ENCODE peak calls at places on chromosomes 16 and 17, in four cellular contexts. I is fibroblast of the aortic adventitia, C is AG10803, W is lower leg skin. A is an unnamed sample.

GRCh38 chr17:731943-732787 is at the start of gene TLCD3A:
- DNase-seq in C (peak), W (no peak), I (peak), A (peak)

GRCh38 chr17:39104046-39104445 is 47.4 kb downstream of the PLXDC1 start:
- DNase-seq in I (peak), C (no peak), W (no peak), A (no peak)

GRCh38 chr17:28745052-28745776 is 1.4 kb downstream of the TRAF4 start:
- DNase-seq in W (no peak), I (peak), C (peak), A (no peak)

GRCh38 chr16:20884240-20884556 is 16.0 kb downstream of the DCUN1D3 start:
- DNase-seq in W (no peak), I (peak), C (peak), A (no peak)

GRCh38 chr17:42340691-42341127 is 47.5 kb downstream of the STAT3 start:
- DNase-seq in I (no peak), W (no peak), C (no peak), A (no peak)

GRCh38 chr17:2034157-2034556 is 4.2 kb downstream of the DPH1 start:
- DNase-seq in I (peak), C (peak), W (no peak), A (no peak)

GRCh38 chr17:56136316-56136715 is 17.0 kb upstream of the ANKFN1 start:
- DNase-seq in C (peak), I (peak), W (no peak), A (no peak)

GRCh38 chr16:67516296-67517177 is 12.1 kb upstream of the RIPOR1 start:
- DNase-seq in W (no peak), I (peak), C (peak), A (no peak)

GRCh38 chr16:56348168-56349085 is 76.9 kb downstream of the AMFR start:
- DNase-seq in I (no peak), W (no peak), C (no peak), A (no peak)

GRCh38 chr17:3973498-3974137 is 9.4 kb upstream of the ATP2A3 start:
- DNase-seq in W (no peak), C (no peak), I (no peak), A (no peak)

GRCh38 chr17:2700491-2701141 is 10.9 kb downstream of the CLUH start:
- DNase-seq in I (no peak), W (no peak), C (no peak), A (peak)

GRCh38 chr16:49953090-49953489 is 71.9 kb upstream of the CNEP1R1 start:
- DNase-seq in C (no peak), I (no peak), W (no peak), A (no peak)

GRCh38 chr16:4940719-4941118 is 3.8 kb upstream of the PPL start:
- DNase-seq in I (no peak), W (no peak), C (no peak), A (no peak)

GRCh38 chr17:42784811-42785592 is 4.6 kb downstream of the WNK4 start:
- DNase-seq in I (no peak), C (no peak), W (no peak), A (no peak)

GRCh38 chr17:74569001-74569391 is 1.7 kb upstream of the CD300H start:
- DNase-seq in W (no peak), C (no peak), I (no peak), A (no peak)

GRCh38 chr17:3539881-3540540 is 17.6 kb downstream of the TRPV3 start:
- DNase-seq in C (no peak), I (no peak), W (no peak), A (no peak)

GRCh38 chr16:56370185-56370584 is 55.2 kb downstream of the AMFR start:
- DNase-seq in W (no peak), I (peak), C (peak), A (no peak)

GRCh38 chr17:1228752-1229353 is 41.4 kb upstream of the BHLHA9 start:
- DNase-seq in C (no peak), W (no peak), I (no peak), A (no peak)

GRCh38 chr17:75625813-75626486 is 7.3 kb upstream of the SMIM5 start:
- DNase-seq in C (no peak), W (no peak), I (peak), A (no peak)

GRCh38 chr16:82439678-82440293 is 187.0 kb upstream of the CDH13 start:
- DNase-seq in I (peak), C (peak), W (no peak), A (no peak)

GRCh38 chr17:73657473-73658116 is 13.3 kb upstream of the SDK2 start:
- DNase-seq in C (no peak), I (no peak), W (no peak), A (no peak)

GRCh38 chr17:27489045-27489715 is 32.9 kb downstream of the KSR1 start:
- DNase-seq in C (peak), W (peak), I (peak), A (peak)

GRCh38 chr16:75197522-75198134 is 9.3 kb downstream of the CTRB2 start:
- DNase-seq in W (no peak), I (no peak), C (no peak), A (no peak)

GRCh38 chr16:87305505-87306391 is 11.4 kb downstream of the C16orf95 start:
- DNase-seq in C (peak), I (no peak), W (no peak), A (no peak)

GRCh38 chr17:9356488-9356911 is 219.1 kb downstream of the STX8 start:
- DNase-seq in W (peak), I (no peak), C (no peak), A (no peak)

GRCh38 chr17:51085150-51085805 is 35.4 kb downstream of the SPAG9 start:
- DNase-seq in W (no peak), I (peak), C (peak), A (no peak)

GRCh38 chr16:77675464-77676324 is 46.6 kb upstream of the NUDT7 start:
- DNase-seq in I (peak), W (peak), C (peak), A (no peak)

GRCh38 chr16:88298882-88299745 is 83.6 kb upstream of the ZNF469 start:
- DNase-seq in C (peak), W (no peak), I (peak), A (no peak)

GRCh38 chr17:6642592-6642991 is 1.7 kb downstream of the TXNDC17 start:
- DNase-seq in W (no peak), C (peak), I (no peak), A (no peak)

GRCh38 chr17:77036841-77037381 is 103.9 kb upstream of the SEC14L1 start:
- DNase-seq in I (peak), C (no peak), W (no peak), A (no peak)

GRCh38 chr16:70661918-70662641 is 15.7 kb downstream of the IL34 start:
- DNase-seq in W (no peak), C (no peak), I (peak), A (peak)

GRCh38 chr17:49523706-49524472 is 28.8 kb downstream of the NGFR start:
- DNase-seq in I (no peak), C (no peak), W (peak), A (no peak)

GRCh38 chr17:2194778-2195417 is 108.7 kb downstream of the SMG6 start:
- DNase-seq in I (no peak), C (no peak), W (no peak), A (no peak)

GRCh38 chr17:33459078-33459940 is 166.2 kb upstream of the ASIC2 start:
- DNase-seq in C (no peak), I (no peak), W (no peak), A (no peak)

GRCh38 chr17:28928061-28928460 is 23.3 kb downstream of the PHF12 start:
- DNase-seq in W (no peak), I (peak), C (no peak), A (no peak)

GRCh38 chr16:80066805-80067580 is 466.5 kb upstream of the MAF start:
- DNase-seq in C (no peak), I (no peak), W (no peak), A (no peak)

GRCh38 chr16:69307091-69307490 is 4.1 kb upstream of the VPS4A start:
- DNase-seq in C (no peak), I (no peak), W (no peak), A (no peak)

GRCh38 chr17:46883871-46884270 is 32.5 kb downstream of the WNT9B start:
- DNase-seq in C (no peak), I (no peak), W (no peak), A (no peak)

GRCh38 chr17:46879101-46879500 is 27.7 kb downstream of the WNT9B start:
- DNase-seq in W (no peak), I (no peak), C (no peak), A (no peak)

GRCh38 chr17:46878055-46878454 is 26.7 kb downstream of the WNT9B start:
- DNase-seq in I (no peak), C (no peak), W (peak), A (no peak)

GRCh38 chr17:46882666-46883065 is 31.3 kb downstream of the WNT9B start:
- DNase-seq in I (no peak), C (no peak), W (no peak), A (no peak)

DNA sequence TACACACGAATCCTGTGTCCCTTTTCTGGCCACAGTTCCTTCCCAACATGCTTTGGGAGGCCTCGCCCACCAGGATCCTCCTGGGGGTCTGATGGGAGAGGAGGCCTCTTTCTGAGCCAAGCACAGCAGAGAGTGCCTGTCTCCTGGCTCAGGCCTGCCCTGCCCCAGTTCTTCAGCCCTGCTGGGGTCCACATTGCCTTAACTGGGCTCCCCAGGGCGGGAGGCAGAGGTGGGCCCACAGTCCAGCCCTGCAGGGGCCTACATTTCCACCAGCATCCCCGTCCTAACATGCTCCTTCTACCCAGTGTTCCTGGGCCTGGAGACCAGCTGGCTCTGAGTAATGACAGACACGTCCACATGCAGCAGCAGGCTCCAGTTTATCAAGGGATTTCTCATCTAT is 29.6 kb downstream of the WNT9B start:
- DNase-seq in I (no peak), W (no peak), C (no peak), A (no peak)
- H3K4me3 ChIP-seq in I (no peak), W (no peak), C (no peak), A (no peak)

GRCh38 chr16:54414671-54415070 is 128.1 kb upstream of the IRX3 start:
- DNase-seq in C (no peak), W (no peak), I (no peak), A (no peak)

GRCh38 chr16:54409982-54410381 is 123.4 kb upstream of the IRX3 start:
- DNase-seq in I (no peak), W (no peak), C (no peak), A (no peak)

GRCh38 chr16:54412777-54413455 is 126.3 kb upstream of the IRX3 start:
- DNase-seq in I (no peak), W (no peak), C (no peak), A (no peak)

GRCh38 chr16:54407596-54407995 is 121.0 kb upstream of the IRX3 start:
- DNase-seq in I (peak), W (no peak), C (peak), A (no peak)

DNA sequence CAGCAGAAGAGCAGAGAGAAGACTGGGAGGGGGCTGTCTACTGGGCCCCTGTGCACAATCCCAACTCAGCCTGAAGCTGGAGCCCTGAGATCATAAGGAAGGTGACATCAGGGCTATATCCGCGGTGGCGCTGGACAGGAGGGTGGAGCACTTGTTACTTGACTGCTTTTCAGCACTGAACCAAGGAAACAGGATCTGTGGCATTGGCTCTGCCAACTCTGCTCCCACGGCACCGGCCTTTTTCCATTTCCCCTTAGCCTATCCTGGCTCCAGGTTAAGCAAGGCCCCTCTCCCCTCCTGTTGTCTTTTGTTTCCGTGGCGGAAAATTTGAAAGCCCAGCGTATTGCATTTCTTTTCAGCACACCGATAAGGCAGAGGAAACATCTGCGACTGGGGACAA is 125.0 kb upstream of the IRX3 start:
- DNase-seq in W (no peak), I (no peak), C (no peak), A (no peak)
- H3K4me3 ChIP-seq in W (no peak), I (no peak), C (no peak), A (no peak)

GRCh38 chr16:85448557-85449194 is 164.4 kb upstream of the GSE1 start:
- DNase-seq in C (no peak), I (no peak), W (no peak), A (no peak)
- H3K4me3 ChIP-seq in C (no peak), I (no peak), W (no peak), A (no peak)

DNA sequence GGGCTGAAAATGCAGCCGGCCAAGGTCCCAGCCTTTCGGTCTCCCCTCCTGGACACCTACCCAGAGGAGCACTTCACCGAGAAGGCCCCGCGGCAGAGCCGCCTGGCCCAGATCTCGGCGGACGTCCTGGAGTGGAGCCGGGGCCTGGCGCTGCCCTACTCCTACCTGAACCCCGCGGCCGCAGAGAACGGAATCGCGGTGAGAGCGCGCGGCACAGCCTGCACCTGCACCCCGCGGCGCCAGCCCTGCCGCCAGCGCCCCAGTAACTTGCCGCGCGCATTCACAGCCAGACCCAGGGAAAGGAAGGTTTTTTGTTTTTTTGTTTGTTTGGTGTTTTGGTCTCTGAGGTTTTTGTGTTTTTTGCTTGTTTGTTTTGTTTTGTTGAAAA is 15.2 kb downstream of the ALOX12B start:
- DNase-seq in W (no peak), C (no peak), I (no peak), A (no peak)
- H3K4me3 ChIP-seq in W (no peak), C (no peak), I (no peak), A (peak)

GRCh38 chr17:45895304-45895968 is 1.1 kb downstream of the MAPT start:
- DNase-seq in W (no peak), C (no peak), I (no peak), A (no peak)
- H3K4me3 ChIP-seq in W (peak), C (peak), I (peak), A (peak)

GRCh38 chr17:80099291-80100034 is 1.9 kb upstream of the GAA start:
- DNase-seq in I (no peak), W (no peak), C (no peak), A (no peak)
- H3K4me3 ChIP-seq in I (no peak), W (no peak), C (no peak), A (no peak)

GRCh38 chr17:79803997-79804855 is 7.3 kb upstream of the CBX8 start:
- DNase-seq in I (peak), W (no peak), C (no peak), A (no peak)
- H3K4me3 ChIP-seq in I (no peak), W (no peak), C (no peak), A (no peak)